ENCODE peak calls at places on chromosomes 3 and 15, in five cellular contexts. A is kidney glomerular epithelial cell; P is progenitor cell of endocrine pancreas; H is GM04504; T is activated CD8-positive, alpha-beta T cell treated with anti-CD3 and anti-CD28 coated beads for 36 hours. F is an unnamed sample.
A peak's percentile ranks its signal among the peaks of the same experiment; 100 is the strongest.

GRCh38 chr3:171351676-171352075 is 108.5 kb downstream of the TNIK start:
- DNase-seq in H (peak; percentile 88), A (peak; percentile 94), P (no peak), T (no peak), F (no peak)

GRCh38 chr3:46183330-46183729 is 24.8 kb downstream of the CCR1 start:
- DNase-seq in T (no peak), A (no peak), H (no peak), P (no peak), F (no peak)

GRCh38 chr3:12588674-12589054 is 31.8 kb downstream of the MKRN2 start:
- DNase-seq in A (no peak), H (no peak), P (no peak), T (no peak), F (no peak)

GRCh38 chr3:37509069-37509468 is 334.7 kb upstream of the LRRFIP2 start:
- DNase-seq in T (no peak), H (no peak), A (no peak), P (no peak), F (no peak)

GRCh38 chr15:46091860-46092450 is 457.1 kb downstream of the SQOR start:
- DNase-seq in A (no peak), H (no peak), P (no peak), T (peak; percentile 17), F (no peak)

GRCh38 chr15:39776068-39776467 is 6.6 kb downstream of the FSIP1 start:
- DNase-seq in P (no peak), T (no peak), H (no peak), A (no peak), F (no peak)

GRCh38 chr3:131543714-131544113 is 40.9 kb upstream of the MRPL3 start:
- DNase-seq in H (peak; percentile 89), P (no peak), A (peak; percentile 65), T (no peak), F (no peak)

GRCh38 chr15:70690491-70691281 is 72.7 kb downstream of the UACA start:
- DNase-seq in A (no peak), P (no peak), T (no peak), H (no peak), F (no peak)

GRCh38 chr3:112629425-112629824 is 11.5 kb downstream of the CCDC80 start:
- DNase-seq in T (peak; percentile 15), P (no peak), A (peak; percentile 54), H (peak; percentile 93), F (no peak)

GRCh38 chr15:75069301-75069925 is 46.0 kb downstream of the PPCDC start:
- DNase-seq in A (no peak), T (no peak), H (no peak), P (no peak), F (no peak)

GRCh38 chr15:62075595-62076279 is 9.0 kb downstream of the C2CD4A start:
- DNase-seq in H (no peak), P (no peak), T (no peak), A (peak; percentile 71), F (no peak)

GRCh38 chr3:188433526-188433855 is 279.5 kb downstream of the LPP start:
- DNase-seq in T (no peak), P (no peak), H (no peak), A (no peak), F (no peak)

GRCh38 chr3:108062051-108062450 is 28.8 kb downstream of the CD47 start:
- DNase-seq in H (no peak), P (no peak), T (no peak), A (no peak), F (no peak)

GRCh38 chr15:94141802-94142201 is 89.6 kb upstream of the MCTP2 start:
- DNase-seq in P (no peak), T (no peak), A (no peak), H (no peak), F (no peak)

GRCh38 chr3:61869378-61869777 is 308.0 kb downstream of the PTPRG start:
- DNase-seq in T (no peak), H (no peak), A (no peak), P (no peak), F (no peak)

GRCh38 chr15:100528833-100529428 is at the start of gene CERS3:
- DNase-seq in A (no peak), T (no peak), P (no peak), H (no peak), F (no peak)

GRCh38 chr3:144821583-144821982 is 850.0 kb downstream of the DIPK2A start:
- DNase-seq in A (no peak), H (peak; percentile 40), P (no peak), T (no peak), F (no peak)

GRCh38 chr3:106380232-106380631 is 511.4 kb upstream of the CBLB start:
- DNase-seq in T (no peak), A (no peak), P (no peak), H (no peak), F (no peak)

GRCh38 chr3:181844227-181844626 is 132.5 kb downstream of the SOX2 start:
- DNase-seq in T (no peak), A (no peak), P (no peak), H (no peak), F (no peak)

GRCh38 chr3:140386357-140387100 is 291.3 kb upstream of the TRIM42 start:
- DNase-seq in H (no peak), A (peak; percentile 49), T (no peak), P (no peak), F (no peak)

GRCh38 chr3:37856381-37856780 is 5.3 kb upstream of the CTDSPL start:
- DNase-seq in A (no peak), P (no peak), T (no peak), H (no peak), F (no peak)

GRCh38 chr3:132629928-132630327 is 29.7 kb downstream of the ACAD11 start:
- DNase-seq in P (no peak), H (peak; percentile 62), T (no peak), A (peak; percentile 60), F (no peak)

GRCh38 chr15:56086566-56086965 is 93.2 kb upstream of the NEDD4 start:
- DNase-seq in A (no peak), P (no peak), H (no peak), T (no peak), F (no peak)

GRCh38 chr15:34304613-34305012 is 33.0 kb downstream of the SLC12A6 start:
- DNase-seq in T (no peak), P (no peak), H (no peak), A (peak; percentile 28), F (no peak)

GRCh38 chr3:179234244-179234643 is 16.7 kb downstream of the KCNMB3 start:
- DNase-seq in P (no peak), A (no peak), H (no peak), T (no peak), F (no peak)

GRCh38 chr3:52313774-52314188 is 2.3 kb upstream of the DNAH1 start:
- DNase-seq in H (no peak), P (no peak), A (no peak), T (peak; percentile 53), F (no peak)

GRCh38 chr3:13057641-13058040 is 15.6 kb downstream of the IQSEC1 start:
- DNase-seq in A (no peak), P (no peak), H (no peak), T (no peak), F (no peak)

GRCh38 chr3:99895706-99896441 is 78.2 kb downstream of the CMSS1 start:
- DNase-seq in A (peak; percentile 86), P (no peak), T (no peak), H (peak; percentile 74), F (no peak)

GRCh38 chr15:91471410-91471993 is 371.4 kb downstream of the SV2B start:
- DNase-seq in T (peak; percentile 31), H (no peak), A (no peak), P (no peak), F (no peak)

GRCh38 chr3:37853691-37854413 is 7.8 kb upstream of the CTDSPL start:
- DNase-seq in T (no peak), P (no peak), H (no peak), A (no peak), F (no peak)

GRCh38 chr3:15387735-15388134 is 39.6 kb downstream of the METTL6 start:
- DNase-seq in A (no peak), P (no peak), H (no peak), T (no peak), F (no peak)

GRCh38 chr3:101224739-101225138 is 95.6 kb downstream of the IMPG2 start:
- DNase-seq in T (no peak), A (no peak), H (no peak), P (no peak), F (no peak)